ENCODE peak calls at places on chromosomes 4 and X, in five cellular contexts. Q is left ventricle myocardium inferior, Y is psoas muscle, K is sigmoid colon, W is neural progenitor cell. N is an unnamed sample. For H3K9me3, the result is how much of the 10 kb centered on the place peaks cover.

GRCh38 chr4:176949022-176949421 is 156.3 kb upstream of the VEGFC start:
- DNase-seq in Q (peak), W (no peak), K (no peak), Y (no peak), N (no peak)

GRCh38 chr4:18391370-18391728 is 369.8 kb upstream of the LCORL start:
- DNase-seq in Q (no peak), Y (no peak), W (no peak), K (no peak), N (no peak)

GRCh38 chrX:125090046-125090445 is 229.6 kb upstream of the TEX13C start:
- DNase-seq in K (no peak), Q (no peak), Y (no peak), W (no peak), N (no peak)

GRCh38 chr4:89489338-89489771 is 181.8 kb upstream of the GPRIN3 start:
- DNase-seq in Q (peak), K (no peak), W (no peak), Y (peak), N (no peak)

GRCh38 chrX:21725498-21725897 is 32.4 kb downstream of the SMPX start:
- DNase-seq in Y (no peak), Q (no peak), K (no peak), W (peak), N (no peak)

GRCh38 chrX:96447161-96447560 is 237.5 kb upstream of the DIAPH2 start:
- DNase-seq in W (no peak), Y (no peak), Q (no peak), K (no peak), N (no peak)

GRCh38 chrX:94492541-94492940 is 818.5 kb downstream of the FAM133A start:
- DNase-seq in W (peak), K (no peak), Y (no peak), Q (no peak), N (no peak)

GRCh38 chr4:4666693-4667642 is 125.1 kb upstream of the STX18 start:
- DNase-seq in W (peak), Y (no peak), K (no peak), Q (no peak), N (no peak)

GRCh38 chrX:1244164-1245076 is 24.2 kb upstream of the CSF2RA start:
- DNase-seq in W (peak), Y (no peak), Q (no peak), K (no peak), N (no peak)

GRCh38 chr4:86243750-86244149 is 116.1 kb downstream of the MAPK10 start:
- DNase-seq in W (no peak), Y (no peak), Q (no peak), K (no peak), N (no peak)

GRCh38 chr4:8550691-8551090 is 29.5 kb upstream of the GPR78 start:
- DNase-seq in K (no peak), W (no peak), Q (no peak), Y (no peak), N (no peak)

GRCh38 chr4:136934601-136935000 is 597.7 kb downstream of the PCDH18 start:
- DNase-seq in Y (no peak), Q (no peak), W (no peak), K (no peak), N (no peak)

GRCh38 chr4:163110442-163110841 is 56.2 kb downstream of the NAF1 start:
- DNase-seq in K (no peak), Y (no peak), Q (no peak), W (no peak), N (no peak)

GRCh38 chr4:160026720-160027119 is 923.8 kb downstream of the RAPGEF2 start:
- DNase-seq in K (no peak), W (no peak), Y (no peak), Q (no peak), N (no peak)

GRCh38 chr4:95193391-95194224 is 355.2 kb downstream of the UNC5C start:
- DNase-seq in Y (no peak), W (no peak), Q (no peak), K (no peak), N (no peak)

GRCh38 chr4:188976644-188977115 is 837.4 kb downstream of the TRIML1 start:
- DNase-seq in W (peak), Q (no peak), Y (no peak), K (no peak), N (no peak)

GRCh38 chrX:145464650-145465049 is 217.3 kb downstream of the SPANXN1 start:
- DNase-seq in Q (no peak), Y (no peak), K (no peak), W (no peak), N (no peak)

GRCh38 chr4:105246712-105247111 is 100.0 kb downstream of the TET2 start:
- DNase-seq in Q (no peak), Y (no peak), W (peak), K (no peak), N (no peak)

GRCh38 chrX:23729214-23729613 is 13.9 kb downstream of the ACOT9 start:
- DNase-seq in Q (no peak), K (no peak), W (no peak), Y (no peak), N (no peak)
- H3K4me3 ChIP-seq in Q (no peak), K (no peak), W (no peak), Y (no peak), N (no peak)

GRCh38 chrX:66019974-66020373 is 19.9 kb downstream of the VSIG4 start:
- DNase-seq in K (no peak), W (no peak), Y (no peak), Q (no peak), N (no peak)
- H3K9me3 ChIP-seq in K (under half), W (under half), Y (under half), Q (under half), N (under half)

GRCh38 chr4:15769202-15769601 is 8.9 kb upstream of the CD38 start:
- DNase-seq in Y (no peak), Q (no peak), W (no peak), K (no peak), N (no peak)
- TF ChIP-seq CTCF in Y (no peak), Q (no peak), W (no peak), K (no peak), N (no peak)

GRCh38 chr4:27360651-27361347 is 500.2 kb downstream of the STIM2 start:
- DNase-seq in K (peak), Q (no peak), W (peak), Y (no peak), N (no peak)
- H3K4me3 ChIP-seq in K (peak), Q (peak), W (peak), Y (no peak), N (peak)

GRCh38 chr4:62470020-62470419 is 1269.9 kb downstream of the ADGRL3 start:
- DNase-seq in K (no peak), W (no peak), Y (no peak), Q (no peak), N (no peak)
- H3K9me3 ChIP-seq in K (under half), W (under half), Y (under half), Q (under half), N (under half)

GRCh38 chr4:153295131-153295755 is 49.2 kb upstream of the MND1 start:
- DNase-seq in Q (no peak), Y (peak), W (no peak), K (no peak), N (no peak)
- TF ChIP-seq CTCF in Q (no peak), Y (no peak), W (no peak), K (no peak), N (no peak)

DNA sequence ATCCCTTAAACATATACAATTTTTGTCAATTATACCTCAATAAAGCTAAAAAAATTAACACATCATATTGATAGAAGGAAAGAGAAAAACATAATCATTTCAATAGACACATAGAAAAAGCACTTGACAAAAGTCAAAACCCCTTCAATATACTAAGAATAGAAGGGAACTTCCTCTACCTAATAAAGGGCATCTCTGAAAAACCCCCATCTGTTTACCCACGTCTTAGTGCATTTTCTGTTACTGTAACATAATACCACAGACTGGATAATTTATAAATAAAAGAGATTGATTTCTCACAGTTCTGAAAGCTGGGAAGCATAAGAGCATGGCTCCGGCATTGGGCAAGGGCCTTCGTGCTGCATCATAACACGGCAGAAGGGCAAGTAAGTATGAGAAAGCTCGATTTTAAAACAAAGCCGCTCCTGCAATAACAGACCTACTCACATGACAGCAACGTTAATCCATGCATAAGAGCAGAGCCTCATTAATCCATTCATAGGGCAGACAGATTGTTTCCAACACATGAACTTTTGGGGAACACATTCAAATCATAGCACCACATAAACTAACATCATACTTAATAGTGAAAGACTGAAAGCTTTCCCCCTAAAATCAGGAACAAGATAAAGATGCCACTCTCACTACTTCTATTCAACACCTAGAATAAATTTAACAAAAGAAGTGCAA is 15.7 kb downstream of the STEEP1 start:
- DNase-seq in Y (no peak), Q (no peak), K (no peak), W (no peak), N (no peak)
- H3K4me3 ChIP-seq in Y (no peak), Q (no peak), K (no peak), W (no peak), N (no peak)

GRCh38 chrX:131724292-131724691 is 180.4 kb downstream of the OR13H1 start:
- DNase-seq in K (no peak), Q (no peak), W (no peak), Y (no peak), N (no peak)

GRCh38 chrX:131725001-131725654 is 181.3 kb downstream of the OR13H1 start:
- DNase-seq in Y (no peak), W (no peak), K (no peak), Q (no peak), N (no peak)

GRCh38 chrX:131729295-131729694 is 185.4 kb downstream of the OR13H1 start:
- DNase-seq in K (peak), Y (peak), W (no peak), Q (no peak), N (no peak)

GRCh38 chrX:131728295-131729145 is 184.6 kb downstream of the OR13H1 start:
- DNase-seq in Q (no peak), Y (peak), W (no peak), K (peak), N (no peak)

DNA sequence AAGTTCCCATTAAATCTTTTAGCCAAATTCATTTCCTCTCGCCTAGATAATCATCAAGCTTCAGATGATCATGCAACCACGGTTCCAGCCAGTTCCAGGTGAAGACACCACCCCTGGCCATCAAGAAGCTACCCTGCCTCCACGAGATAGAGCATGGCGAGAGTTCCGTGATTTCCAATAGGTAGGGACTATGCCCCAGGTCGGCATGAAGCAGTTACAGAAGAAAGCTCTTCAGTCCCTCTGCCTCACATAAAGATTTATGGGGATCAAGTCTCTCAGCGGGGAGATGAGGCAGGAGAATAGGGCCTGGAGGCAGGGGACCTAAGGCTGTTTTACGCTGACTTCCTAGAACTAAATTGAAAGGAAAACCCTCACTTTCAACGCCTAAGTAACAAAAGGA is 183.9 kb downstream of the OR13H1 start:
- DNase-seq in K (no peak), Y (no peak), W (no peak), Q (no peak), N (no peak)
- H3K9me3 ChIP-seq in K (under half), Y (under half), W (under half), Q (under half), N (under half)

N was measured in thoracic aorta.